ENCODE peak calls at places on chromosome 19, in four cellular contexts. One of them, this sample, is unnamed.

GRCh38 chr19:39671739-39672363 is 16.1 kb downstream of the LGALS16 start:
- DNase-seq in IMR-90: peak
- DNase-seq in H9: peak
- DNase-seq in H1: peak
- DNase-seq in this sample: peak

GRCh38 chr19:35008891-35009341 is 8.8 kb downstream of the GRAMD1A start:
- DNase-seq in IMR-90: no peak
- DNase-seq in H9: no peak
- DNase-seq in H1: no peak
- DNase-seq in this sample: no peak

GRCh38 chr19:2477141-2477710 is 1.3 kb downstream of the GADD45B start:
- DNase-seq in IMR-90: peak
- DNase-seq in H9: no peak
- DNase-seq in H1: no peak
- DNase-seq in this sample: no peak

GRCh38 chr19:2561895-2562294 is 86.0 kb downstream of the GADD45B start:
- DNase-seq in IMR-90: no peak
- DNase-seq in H9: no peak
- DNase-seq in H1: no peak
- DNase-seq in this sample: no peak

GRCh38 chr19:52622261-52622660 is 15.9 kb downstream of the ZNF83 start:
- DNase-seq in IMR-90: no peak
- DNase-seq in H9: no peak
- DNase-seq in H1: no peak
- DNase-seq in this sample: peak

GRCh38 chr19:39710333-39710890 is 6.1 kb downstream of the LGALS14 start:
- DNase-seq in IMR-90: no peak
- DNase-seq in H9: no peak
- DNase-seq in H1: no peak
- DNase-seq in this sample: peak

GRCh38 chr19:27765397-27765796 is 1447.6 kb downstream of the UQCRFS1 start:
- DNase-seq in IMR-90: no peak
- DNase-seq in H9: peak
- DNase-seq in H1: no peak
- DNase-seq in this sample: no peak

GRCh38 chr19:53076984-53077383 is 26.2 kb downstream of the ZNF160 start:
- DNase-seq in IMR-90: peak
- DNase-seq in H9: peak
- DNase-seq in H1: peak
- DNase-seq in this sample: peak

GRCh38 chr19:32971715-32972540 is at the start of the genes CEP89 and FAAP24:
- DNase-seq in IMR-90: peak
- DNase-seq in H9: peak
- DNase-seq in H1: peak
- DNase-seq in this sample: peak

GRCh38 chr19:47719047-47719885 is 6.0 kb downstream of the EHD2 start:
- DNase-seq in IMR-90: peak
- DNase-seq in H9: no peak
- DNase-seq in H1: no peak
- DNase-seq in this sample: no peak

GRCh38 chr19:23305555-23305954 is 55.4 kb upstream of the ZNF724 start:
- DNase-seq in IMR-90: no peak
- DNase-seq in H9: no peak
- DNase-seq in H1: no peak
- DNase-seq in this sample: no peak

GRCh38 chr19:56670961-56671612 is 470 bp downstream of the ZNF835 start:
- DNase-seq in IMR-90: no peak
- DNase-seq in H9: no peak
- DNase-seq in H1: no peak
- DNase-seq in this sample: no peak

GRCh38 chr19:52941941-52942370 is 18.7 kb upstream of the ZNF888 start:
- DNase-seq in IMR-90: peak
- DNase-seq in H9: peak
- DNase-seq in H1: no peak
- DNase-seq in this sample: peak

GRCh38 chr19:13969897-13970296 is 17.6 kb downstream of the DCAF15 start:
- DNase-seq in IMR-90: no peak
- DNase-seq in H9: no peak
- DNase-seq in H1: no peak
- DNase-seq in this sample: no peak

GRCh38 chr19:33132425-33132824 is 511 bp downstream of the WDR88 start:
- DNase-seq in IMR-90: no peak
- DNase-seq in H9: peak
- DNase-seq in H1: no peak
- DNase-seq in this sample: peak

GRCh38 chr19:827314-827709 is 325 bp upstream of the AZU1 start:
- DNase-seq in IMR-90: no peak
- DNase-seq in H9: no peak
- DNase-seq in H1: no peak
- DNase-seq in this sample: no peak
- H3K56ac ChIP-seq in IMR-90: no peak
- H3K56ac ChIP-seq in H9: no peak
- H3K56ac ChIP-seq in H1: no peak
- H3K56ac ChIP-seq in this sample: no peak

DNA sequence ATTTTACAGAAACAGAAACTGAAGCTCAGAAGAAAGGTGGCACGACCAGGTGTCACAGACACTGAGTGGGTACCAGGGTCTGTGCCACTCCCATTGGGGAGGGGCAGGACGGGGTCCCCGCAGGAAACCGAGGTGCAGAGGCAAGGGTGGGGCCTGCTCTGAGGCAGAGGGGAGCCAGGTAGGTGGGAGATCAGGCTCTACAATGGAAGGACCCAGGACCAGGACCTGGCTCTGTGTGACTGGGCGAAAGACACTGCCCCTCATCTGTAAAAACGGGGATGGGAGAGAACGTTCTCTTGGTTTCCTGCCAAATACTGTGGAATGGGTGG is 2.8 kb downstream of the PTGIR start:
- DNase-seq in IMR-90: no peak
- DNase-seq in H9: no peak
- DNase-seq in H1: no peak
- DNase-seq in this sample: no peak
- H4K5ac ChIP-seq in IMR-90: no peak
- H4K5ac ChIP-seq in H9: no peak
- H4K5ac ChIP-seq in H1: no peak
- H4K5ac ChIP-seq in this sample: no peak

DNA sequence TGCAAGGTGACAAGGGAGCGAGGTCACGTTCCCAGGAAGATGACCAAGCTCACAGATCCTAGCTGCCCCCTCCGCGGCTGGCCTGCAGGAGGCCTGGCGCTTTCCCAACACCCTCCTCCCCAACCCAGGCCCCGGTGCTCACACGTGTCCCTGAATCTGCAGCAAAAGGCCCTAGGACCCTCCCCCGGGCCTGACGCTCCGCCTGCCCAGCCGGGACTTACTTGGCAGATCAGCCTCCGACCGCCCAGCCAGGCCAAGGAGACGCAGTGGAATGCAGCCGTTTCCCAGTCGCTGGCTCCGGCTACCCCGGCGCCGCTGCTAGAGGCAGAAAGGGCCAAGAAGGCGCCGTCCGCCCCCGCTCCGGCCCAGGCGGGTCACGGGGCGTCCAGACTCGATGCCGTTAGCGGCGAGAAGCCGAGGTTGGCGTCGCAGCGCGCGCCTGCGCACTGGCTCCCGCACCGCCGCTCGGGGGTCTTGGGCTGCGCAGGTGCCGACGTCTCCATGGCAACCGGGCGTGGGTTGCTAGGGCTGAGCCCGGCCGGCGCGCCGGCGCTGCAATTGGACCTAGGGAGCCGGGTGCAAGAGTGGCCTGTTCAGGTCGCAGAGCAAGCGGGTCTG is at the start of gene PNMA8A:
- DNase-seq in IMR-90: peak
- DNase-seq in H9: peak
- DNase-seq in H1: peak
- DNase-seq in this sample: peak
- H2BK5ac ChIP-seq in IMR-90: no peak
- H2BK5ac ChIP-seq in H9: no peak
- H2BK5ac ChIP-seq in H1: peak
- H2BK5ac ChIP-seq in this sample: no peak

DNA sequence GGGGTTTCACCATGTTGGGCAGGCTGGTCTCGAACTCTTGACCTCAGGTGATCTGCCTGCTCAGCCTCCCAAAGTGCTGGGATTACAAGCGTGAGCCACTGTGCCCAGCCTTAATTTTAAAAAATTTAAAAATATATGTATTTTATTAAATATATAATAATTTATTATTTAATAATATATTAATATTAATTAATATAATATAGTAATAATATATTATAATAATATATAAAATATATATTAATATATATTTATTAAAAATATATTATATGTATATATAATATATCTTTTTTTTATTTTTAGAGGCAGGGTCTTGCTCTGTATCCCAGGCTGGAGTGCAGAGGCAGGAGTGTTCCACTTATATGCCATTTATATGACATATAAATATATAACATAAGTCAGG is 52.9 kb upstream of the ADGRE1 start:
- DNase-seq in IMR-90: no peak
- DNase-seq in H9: no peak
- DNase-seq in H1: no peak
- DNase-seq in this sample: no peak
- H3K56ac ChIP-seq in IMR-90: no peak
- H3K56ac ChIP-seq in H9: no peak
- H3K56ac ChIP-seq in H1: no peak
- H3K56ac ChIP-seq in this sample: no peak

GRCh38 chr19:823565-824121 is 1.9 kb upstream of the PLPPR3 start:
- DNase-seq in IMR-90: no peak
- DNase-seq in H9: peak
- DNase-seq in H1: no peak
- DNase-seq in this sample: no peak

GRCh38 chr19:829129-829758 is 1.6 kb downstream of the AZU1 start:
- DNase-seq in IMR-90: no peak
- DNase-seq in H9: no peak
- DNase-seq in H1: no peak
- DNase-seq in this sample: no peak

GRCh38 chr19:827710-828321 is at the start of gene AZU1:
- DNase-seq in IMR-90: no peak
- DNase-seq in H9: peak
- DNase-seq in H1: no peak
- DNase-seq in this sample: no peak

GRCh38 chr19:824885-825284 is 2.8 kb upstream of the AZU1 start:
- DNase-seq in IMR-90: no peak
- DNase-seq in H9: no peak
- DNase-seq in H1: no peak
- DNase-seq in this sample: no peak

DNA sequence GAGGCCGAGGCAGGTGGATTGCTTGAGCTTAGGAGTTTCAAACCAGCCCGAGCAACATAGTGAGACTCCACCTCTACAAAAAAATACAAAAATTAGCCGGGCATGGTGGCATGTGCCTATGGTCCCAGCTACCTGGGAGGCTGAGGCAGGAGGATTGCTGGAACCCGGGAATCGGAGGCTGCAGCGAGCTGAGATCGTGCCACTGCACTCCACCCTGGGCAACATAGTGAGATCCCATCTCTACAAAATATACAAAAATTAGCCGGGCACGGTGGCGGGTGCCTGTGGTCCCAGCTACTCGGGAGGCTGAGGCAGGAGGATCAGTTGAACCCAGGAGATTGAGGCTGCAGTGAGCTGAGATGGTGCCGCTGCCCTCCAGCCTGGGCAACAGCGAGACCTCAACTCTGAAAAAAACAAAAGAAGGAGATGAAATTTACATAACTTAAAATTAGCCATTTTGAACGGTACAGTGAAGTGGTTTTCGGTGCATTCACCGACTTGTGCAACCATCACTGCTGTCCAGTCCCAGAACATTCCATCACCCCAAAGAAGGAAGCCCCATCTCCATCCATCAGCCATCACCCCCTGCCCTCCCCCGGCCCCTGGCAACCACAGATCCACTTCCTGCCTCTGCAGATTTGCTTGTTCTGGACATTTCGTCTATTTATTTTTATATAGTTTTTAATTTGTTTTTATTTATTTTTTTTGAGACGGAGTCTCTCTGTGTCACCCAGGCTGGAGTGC is 1.6 kb upstream of the AZU1 start:
- DNase-seq in IMR-90: no peak
- DNase-seq in H9: no peak
- DNase-seq in H1: no peak
- DNase-seq in this sample: no peak
- H4K5ac ChIP-seq in IMR-90: no peak
- H4K5ac ChIP-seq in H9: no peak
- H4K5ac ChIP-seq in H1: no peak
- H4K5ac ChIP-seq in this sample: no peak

DNA sequence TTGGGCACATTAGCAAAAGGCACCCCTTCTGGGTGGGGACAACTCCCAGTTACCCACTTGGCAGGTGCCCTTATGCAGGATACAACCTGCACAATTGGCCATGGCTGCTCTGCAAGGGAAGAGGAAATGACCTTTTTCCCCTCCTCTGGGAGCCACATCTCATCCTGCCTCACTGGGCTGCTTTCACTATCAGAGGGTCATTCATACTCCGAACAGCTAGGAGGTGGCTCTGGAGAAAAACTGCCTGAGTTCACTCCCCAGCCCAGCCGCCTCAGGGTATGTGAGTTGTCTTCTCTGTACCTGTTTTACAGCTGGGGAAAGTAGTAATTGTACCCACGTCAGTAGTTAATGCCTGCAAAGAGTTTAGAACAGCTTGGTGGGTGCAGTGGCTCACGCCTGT is 7.1 kb upstream of the ACTN4 start:
- DNase-seq in IMR-90: peak
- DNase-seq in H9: no peak
- DNase-seq in H1: no peak
- DNase-seq in this sample: no peak
- H2BK5ac ChIP-seq in IMR-90: peak
- H2BK5ac ChIP-seq in H9: no peak
- H2BK5ac ChIP-seq in H1: no peak
- H2BK5ac ChIP-seq in this sample: no peak

GRCh38 chr19:15864824-15865223 is 33.0 kb downstream of the CYP4F2 start:
- DNase-seq in IMR-90: no peak
- DNase-seq in H9: no peak
- DNase-seq in H1: no peak
- DNase-seq in this sample: no peak
- H3K56ac ChIP-seq in IMR-90: no peak
- H3K56ac ChIP-seq in H9: no peak
- H3K56ac ChIP-seq in H1: no peak
- H3K56ac ChIP-seq in this sample: no peak